ENCODE peak calls at places on chromosomes 11 and 22, in six cellular contexts. A is GM23338; F is pancreas; W is HFF-Myc; E is type B pancreatic cell; P is CD4-positive, alpha-beta T cell. S is an unnamed sample.

GRCh38 chr22:33861216-33861875 is 58.9 kb downstream of the LARGE1 start:
- DNase-seq in A (no peak), F (no peak), W (no peak), E (no peak), P (no peak), S (no peak)

GRCh38 chr11:6440906-6441358 is at the start of gene HPX:
- DNase-seq in A (no peak), F (no peak), W (no peak), E (no peak), P (no peak), S (no peak)

GRCh38 chr11:66547662-66548009 is 933 bp downstream of the ACTN3 start:
- DNase-seq in A (peak; percentile 73), F (no peak), W (no peak), E (no peak), P (no peak), S (no peak)

GRCh38 chr11:64553554-64554201 is 37.3 kb upstream of the SLC22A12 start:
- DNase-seq in A (peak; percentile 86), F (peak; percentile 91), W (peak; percentile 9), E (no peak), P (peak; percentile 34), S (peak; percentile 71)

GRCh38 chr11:72237112-72237931 is 6.7 kb downstream of the PHOX2A start:
- DNase-seq in A (no peak), F (peak; percentile 53), W (no peak), E (peak; percentile 66), P (no peak), S (no peak)

GRCh38 chr22:46149998-46150549 is at the start of gene PPARA:
- DNase-seq in A (peak; percentile 75), F (peak; percentile 98), W (no peak), E (peak; percentile 81), P (peak; percentile 89), S (peak; percentile 99)

GRCh38 chr11:5689551-5689983 is at the start of gene TRIM22:
- DNase-seq in A (peak; percentile 81), F (no peak), W (peak; percentile 24), E (no peak), P (peak; percentile 11), S (peak; percentile 71)

GRCh38 chr22:22168190-22168940 is 76.2 kb upstream of the VPREB1 start:
- DNase-seq in A (peak; percentile 80), F (no peak), W (no peak), E (no peak), P (no peak), S (peak; percentile 62)

GRCh38 chr11:131099013-131099412 is 182.7 kb upstream of the SNX19 start:
- DNase-seq in A (no peak), F (no peak), W (no peak), E (no peak), P (no peak), S (no peak)

GRCh38 chr11:63837719-63838118 is 1.2 kb upstream of the MARK2 start:
- DNase-seq in A (no peak), F (no peak), W (no peak), E (no peak), P (no peak), S (no peak)

GRCh38 chr11:26017322-26017860 is 314.5 kb upstream of the ANO3 start:
- DNase-seq in A (no peak), F (no peak), W (no peak), E (no peak), P (no peak), S (no peak)

GRCh38 chr22:41762980-41763779 is 37.3 kb upstream of the CCDC134 start:
- DNase-seq in A (peak; percentile 94), F (peak; percentile 62), W (no peak), E (no peak), P (peak; percentile 25), S (peak; percentile 57)

GRCh38 chr11:64364911-64365310 is 5.9 kb downstream of the RPS6KA4 start:
- DNase-seq in A (no peak), F (no peak), W (no peak), E (no peak), P (no peak), S (no peak)

GRCh38 chr22:46676479-46676878 is 56.3 kb downstream of the GRAMD4 start:
- DNase-seq in A (no peak), F (no peak), W (no peak), E (no peak), P (no peak), S (no peak)

GRCh38 chr11:18669211-18669593 is 29.4 kb upstream of the TMEM86A start:
- DNase-seq in A (no peak), F (no peak), W (no peak), E (no peak), P (no peak), S (no peak)

GRCh38 chr11:126186031-126186698 is 25.3 kb downstream of the RPUSD4 start:
- DNase-seq in A (no peak), F (peak; percentile 54), W (no peak), E (no peak), P (no peak), S (no peak)

GRCh38 chr22:48575567-48576332 is 1251.9 kb downstream of the BRD1 start:
- DNase-seq in A (no peak), F (no peak), W (no peak), E (no peak), P (no peak), S (no peak)

GRCh38 chr11:102456381-102456780 is 3.8 kb upstream of the TMEM123 start:
- DNase-seq in A (no peak), F (no peak), W (no peak), E (no peak), P (no peak), S (no peak)

GRCh38 chr11:83437939-83438338 is 151.8 kb upstream of the CCDC90B start:
- DNase-seq in A (no peak), F (no peak), W (no peak), E (no peak), P (no peak), S (no peak)

GRCh38 chr22:35450824-35451541 is 51.0 kb downstream of the MCM5 start:
- DNase-seq in A (no peak), F (no peak), W (no peak), E (no peak), P (no peak), S (no peak)

GRCh38 chr11:96054870-96055705 is 131.2 kb upstream of the MTMR2 start:
- DNase-seq in A (peak; percentile 59), F (no peak), W (no peak), E (no peak), P (no peak), S (no peak)

GRCh38 chr11:37858398-37858797 is 1260.4 kb upstream of the RAG2 start:
- DNase-seq in A (no peak), F (no peak), W (no peak), E (no peak), P (no peak), S (no peak)

GRCh38 chr11:24587655-24588054 is 90.8 kb downstream of the LUZP2 start:
- DNase-seq in A (no peak), F (no peak), W (no peak), E (no peak), P (no peak), S (no peak)

GRCh38 chr22:50683994-50684371 is 11.4 kb downstream of the SHANK3 start:
- DNase-seq in A (no peak), F (peak; percentile 22), W (no peak), E (no peak), P (no peak), S (no peak)

GRCh38 chr11:23564370-23564769 is 704.1 kb upstream of the CCDC179 start:
- DNase-seq in A (no peak), F (no peak), W (no peak), E (no peak), P (no peak), S (no peak)

GRCh38 chr11:100789500-100789899 is 102.4 kb downstream of the ARHGAP42 start:
- DNase-seq in A (no peak), F (no peak), W (no peak), E (no peak), P (no peak), S (no peak)

GRCh38 chr11:116600930-116601329 is 171.9 kb downstream of the BUD13 start:
- DNase-seq in A (no peak), F (no peak), W (no peak), E (no peak), P (no peak), S (no peak)

GRCh38 chr11:124669193-124669592 is 4.3 kb downstream of the SIAE start:
- DNase-seq in A (peak; percentile 62), F (no peak), W (peak; percentile 44), E (no peak), P (peak; percentile 2), S (peak; percentile 74)
- TF ChIP-seq CTCF in A (peak; percentile 93), F (peak; percentile 51), W (peak; percentile 47), E (peak; percentile 88), P (peak; percentile 97), S (peak; percentile 76)

DNA sequence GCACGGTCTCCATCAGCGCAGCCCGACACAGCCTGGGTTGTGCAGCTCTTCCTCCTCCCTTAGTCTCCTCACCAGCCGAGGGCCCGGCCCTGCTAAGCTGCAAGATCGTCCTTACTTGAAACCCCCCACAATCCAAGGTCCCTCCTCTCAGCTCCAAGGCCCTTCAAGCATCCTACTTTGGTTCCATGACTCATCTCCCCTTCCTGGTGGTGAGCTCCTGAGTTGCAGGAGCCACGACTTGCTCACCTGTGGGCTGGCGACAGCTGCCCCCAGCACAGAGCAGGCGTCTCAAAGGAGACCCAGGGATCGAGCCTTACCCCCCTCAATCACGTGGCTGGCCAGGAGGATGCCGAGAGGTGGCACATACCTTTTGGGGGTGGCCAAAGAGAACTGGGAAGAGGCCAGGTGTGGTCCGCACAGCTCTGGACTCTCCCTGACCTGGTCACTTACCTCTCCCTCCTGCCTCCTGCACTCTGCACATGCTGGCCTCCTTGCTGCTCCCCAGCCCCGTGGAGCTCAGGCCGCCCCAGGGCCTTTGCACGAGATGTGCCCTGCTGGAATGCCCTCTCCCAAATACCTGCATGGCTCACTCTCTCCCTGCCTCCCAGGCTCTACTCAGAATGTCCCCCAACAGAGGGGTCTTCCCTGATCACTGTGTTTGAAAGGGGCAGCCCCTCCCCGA is 35.2 kb upstream of the FADD start:
- DNase-seq in A (no peak), F (no peak), W (no peak), E (no peak), P (no peak), S (no peak)
- TF ChIP-seq CTCF in A (no peak), F (no peak), W (no peak), E (no peak), P (no peak), S (no peak)

GRCh38 chr11:56521955-56522354 is 21.1 kb downstream of the OR5M11 start:
- DNase-seq in A (peak; percentile 61), F (no peak), W (no peak), E (no peak), P (no peak), S (no peak)
- TF ChIP-seq CTCF in A (peak; percentile 70), F (no peak), W (no peak), E (peak; percentile 49), P (no peak), S (no peak)

DNA sequence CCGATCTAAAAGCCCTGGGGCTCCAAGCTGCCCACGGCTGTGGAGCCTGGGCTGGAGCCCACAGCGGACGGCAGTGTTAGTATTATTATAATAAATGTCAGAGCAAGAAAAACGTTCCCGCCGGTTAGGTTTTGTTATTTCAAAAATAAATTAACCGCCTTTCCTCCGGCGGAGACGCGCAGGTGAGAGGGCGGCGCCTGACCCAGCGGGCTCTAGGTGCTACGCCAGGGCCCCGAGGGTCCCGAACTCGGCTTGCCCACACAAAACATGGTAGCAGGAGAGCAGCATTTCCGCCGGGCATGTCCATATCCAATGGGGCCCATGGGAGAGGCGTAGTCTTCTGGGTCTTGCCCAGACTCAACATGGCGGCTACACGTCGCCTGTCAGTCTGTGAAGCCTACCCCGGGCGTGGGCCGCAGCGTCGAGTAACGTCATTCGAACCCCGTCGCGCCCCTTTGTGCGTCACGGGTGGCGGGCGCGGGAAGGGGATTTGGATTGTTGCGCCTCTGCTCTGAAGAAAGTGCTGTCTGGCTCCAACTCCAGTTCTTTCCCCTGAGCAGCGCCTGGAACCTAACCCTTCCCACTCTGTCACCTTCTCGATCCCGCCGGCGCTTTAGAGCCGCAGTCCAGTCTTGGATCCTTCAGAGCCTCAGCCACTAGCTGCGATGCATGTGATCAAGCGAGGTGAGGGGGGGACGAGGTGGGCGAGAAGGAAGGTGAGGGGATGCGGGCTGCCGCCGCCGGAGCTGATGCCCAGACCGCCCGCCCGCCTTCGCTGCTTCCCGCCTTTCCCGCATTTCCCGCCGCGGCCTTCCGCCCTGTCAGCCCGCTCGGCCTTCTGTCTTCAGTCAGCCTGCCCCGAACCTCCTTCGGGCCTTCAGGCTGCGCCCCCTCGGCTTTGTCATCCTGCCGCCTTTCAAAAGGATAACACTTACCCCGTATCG is at the start of gene RRM1:
- DNase-seq in A (peak; percentile 98), F (peak; percentile 91), W (peak; percentile 89), E (peak; percentile 97), P (peak; percentile 90), S (peak; percentile 94)
- TF ChIP-seq CTCF in A (no peak), F (no peak), W (no peak), E (peak; percentile 19), P (no peak), S (no peak)